ENCODE peak calls at places on chromosomes 12 and 14, in five cellular contexts. B, M, E, T and N are unnamed samples.

GRCh38 chr12:122458105-122459035 is 35.9 kb upstream of the CLIP1 start:
- DNase-seq in T (no peak), M (no peak), B (no peak), E (no peak), N (no peak)

GRCh38 chr12:20629414-20630156 is 65.5 kb upstream of the SLCO1C1 start:
- DNase-seq in B (no peak), M (no peak), T (peak), E (peak), N (no peak)

GRCh38 chr14:24075485-24076301 is 4.3 kb downstream of the CPNE6 start:
- DNase-seq in B (no peak), E (no peak), T (no peak), M (peak), N (no peak)

GRCh38 chr12:47741340-47741703 is 16.0 kb upstream of the ENDOU start:
- DNase-seq in T (no peak), E (peak), M (no peak), B (peak), N (no peak)

GRCh38 chr12:89461649-89462612 is 62.7 kb downstream of the GALNT4 start:
- DNase-seq in T (peak), B (no peak), M (peak), E (peak), N (no peak)

GRCh38 chr12:92608418-92609091 is 94.2 kb upstream of the PLEKHG7 start:
- DNase-seq in M (peak), B (no peak), E (peak), T (peak), N (no peak)

GRCh38 chr14:60662987-60663386 is 13.7 kb upstream of the SIX1 start:
- DNase-seq in M (no peak), E (no peak), T (no peak), B (no peak), N (no peak)

GRCh38 chr14:92653162-92653651 is 95.2 kb downstream of the LGMN start:
- DNase-seq in T (no peak), M (no peak), B (no peak), E (no peak), N (no peak)

GRCh38 chr14:92687681-92688433 is 60.6 kb downstream of the LGMN start:
- DNase-seq in B (no peak), M (peak), E (no peak), T (peak), N (no peak)

GRCh38 chr12:80709811-80710726 is 2.6 kb downstream of the MYF6 start:
- DNase-seq in E (no peak), B (no peak), T (peak), M (no peak), N (no peak)

GRCh38 chr14:103016071-103016470 is 41.3 kb downstream of the CDC42BPB start:
- DNase-seq in B (no peak), E (no peak), M (no peak), T (no peak), N (no peak)

GRCh38 chr12:946212-946611 is 3.3 kb downstream of the RAD52 start:
- DNase-seq in B (no peak), T (peak), M (no peak), E (peak), N (no peak)

GRCh38 chr12:1830981-1831930 is 10.9 kb downstream of the LRTM2 start:
- DNase-seq in M (peak), T (peak), B (peak), E (peak), N (peak)

GRCh38 chr12:62647586-62647985 is 181.0 kb downstream of the MON2 start:
- DNase-seq in M (no peak), T (peak), B (peak), E (peak), N (no peak)

GRCh38 chr14:36105401-36105800 is 71.1 kb downstream of the PTCSC3 start:
- DNase-seq in T (no peak), M (no peak), E (no peak), B (no peak), N (no peak)

GRCh38 chr14:53226553-53226952 is 73.4 kb upstream of the DDHD1 start:
- DNase-seq in E (peak), M (no peak), T (peak), B (no peak), N (no peak)

GRCh38 chr12:71710276-71711125 is 24.6 kb downstream of the TMEM19 start:
- DNase-seq in M (no peak), B (no peak), T (peak), E (peak), N (no peak)

GRCh38 chr12:114703060-114703493 is 19.1 kb upstream of the TBX3 start:
- DNase-seq in M (no peak), B (no peak), E (no peak), T (no peak), N (no peak)

GRCh38 chr14:26866741-26867140 is 268.9 kb upstream of the NOVA1 start:
- DNase-seq in B (no peak), E (no peak), M (no peak), T (no peak), N (no peak)

GRCh38 chr12:53170876-53171724 is 9.4 kb upstream of the ZNF740 start:
- DNase-seq in E (no peak), T (no peak), M (no peak), B (no peak), N (no peak)

GRCh38 chr14:36424478-36425102 is 95.4 kb downstream of the NKX2-1 start:
- DNase-seq in E (no peak), T (no peak), M (no peak), B (no peak), N (no peak)

GRCh38 chr14:104870368-104871144 is 5.5 kb downstream of the CEP170B start:
- DNase-seq in E (no peak), B (no peak), M (no peak), T (no peak), N (no peak)

GRCh38 chr14:99763527-99764221 is 29.5 kb upstream of the EML1 start:
- DNase-seq in B (no peak), M (no peak), E (no peak), T (no peak), N (no peak)

GRCh38 chr12:124386661-124387509 is 92.0 kb downstream of the RFLNA start:
- DNase-seq in M (no peak), B (no peak), T (peak), E (no peak), N (no peak)

GRCh38 chr12:111401167-111401605 is 4.5 kb upstream of the SH2B3 start:
- DNase-seq in T (no peak), B (no peak), M (no peak), E (no peak), N (no peak)

GRCh38 chr12:32549675-32550079 is 129.4 kb upstream of the DNM1L start:
- DNase-seq in T (peak), M (no peak), B (no peak), E (peak), N (no peak)

GRCh38 chr14:64758711-64759554 is 54.7 kb downstream of the PLEKHG3 start:
- DNase-seq in B (no peak), M (no peak), E (peak), T (peak), N (no peak)

GRCh38 chr12:749871-750270 is 2.5 kb upstream of the WNK1 start:
- DNase-seq in M (no peak), E (no peak), T (no peak), B (no peak), N (no peak)

GRCh38 chr14:94676495-94677238 is 64.5 kb downstream of the SERPINA3 start:
- DNase-seq in M (no peak), E (no peak), B (no peak), T (no peak), N (peak)

GRCh38 chr14:34251662-34252061 is 210.4 kb downstream of the SPTSSA start:
- DNase-seq in B (no peak), T (no peak), M (no peak), E (no peak), N (no peak)

GRCh38 chr12:29208060-29208459 is 59.0 kb downstream of the FAR2 start:
- DNase-seq in B (no peak), T (no peak), E (no peak), M (no peak), N (no peak)

GRCh38 chr12:44812062-44812461 is 64.1 kb downstream of the NELL2 start:
- DNase-seq in M (peak), T (no peak), E (no peak), B (no peak), N (no peak)

GRCh38 chr14:70886421-70887206 is 20.6 kb upstream of the PCNX1 start:
- DNase-seq in E (no peak), M (no peak), B (no peak), T (no peak), N (no peak)

GRCh38 chr14:81211844-81212243 is 8.9 kb downstream of the GTF2A1 start:
- DNase-seq in B (no peak), T (peak), E (peak), M (no peak), N (no peak)
- TF ChIP-seq CTCF in B (no peak), T (peak), E (peak), M (peak), N (peak)

GRCh38 chr12:9798008-9798619 is 29.2 kb upstream of the KLRF1 start:
- DNase-seq in M (peak), B (peak), E (peak), T (peak), N (no peak)
- TF ChIP-seq CTCF in M (peak), B (peak), E (peak), T (peak), N (peak)

GRCh38 chr14:21326972-21327371 is 47.1 kb downstream of the RPGRIP1 start:
- DNase-seq in E (no peak), M (no peak), B (no peak), T (peak), N (no peak)
- TF ChIP-seq CTCF in E (no peak), M (no peak), B (no peak), T (no peak), N (no peak)

GRCh38 chr12:113329791-113330417 is 5.0 kb downstream of the SLC8B1 start:
- DNase-seq in E (no peak), M (no peak), B (no peak), T (no peak), N (no peak)
- TF ChIP-seq CTCF in E (no peak), M (no peak), B (no peak), T (no peak), N (no peak)

GRCh38 chr12:65106948-65107347 is 14.2 kb downstream of the WIF1 start:
- DNase-seq in T (peak), B (no peak), E (peak), M (peak), N (no peak)
- TF ChIP-seq CTCF in T (peak), B (peak), E (peak), M (peak), N (peak)

DNA sequence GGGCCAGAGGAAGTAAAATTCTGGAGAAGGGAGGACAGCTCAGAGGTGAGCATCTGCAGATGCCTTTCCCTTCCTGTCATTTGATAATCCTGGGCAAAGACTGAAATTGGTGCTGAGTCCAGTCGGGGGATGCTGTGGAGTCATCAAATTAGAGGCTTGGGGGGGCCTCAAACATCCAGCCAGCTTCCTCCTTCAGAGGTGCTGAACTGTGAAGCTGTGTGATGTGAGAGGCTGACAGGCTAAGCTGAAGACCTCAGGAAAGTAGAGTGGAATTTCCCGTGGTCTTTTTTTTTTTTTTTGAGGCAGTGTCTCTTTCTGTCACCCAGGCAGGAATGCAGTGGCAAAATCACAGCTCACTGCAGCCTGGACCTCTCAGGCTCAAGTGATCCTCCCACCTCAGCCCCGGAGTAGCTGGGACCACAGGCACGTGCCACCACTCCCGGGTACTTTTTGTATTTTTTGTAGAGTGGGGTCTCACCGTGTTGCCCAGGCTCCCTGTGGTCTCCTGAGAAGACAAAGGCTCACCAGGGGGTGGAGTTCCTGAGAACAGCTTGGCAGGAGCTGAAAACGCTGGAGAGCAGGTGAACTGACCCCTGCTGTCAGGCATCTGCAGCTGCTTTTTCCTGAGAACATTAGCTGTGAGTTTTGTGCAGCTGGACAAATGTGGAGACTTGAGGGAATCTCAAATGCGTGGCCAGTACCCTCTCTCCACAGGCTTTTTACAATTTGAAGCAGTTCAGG is 6.1 kb upstream of the TCL1B start:
- DNase-seq in M (peak), T (no peak), E (no peak), B (no peak), N (no peak)
- TF ChIP-seq CTCF in M (no peak), T (no peak), E (no peak), B (no peak), N (peak)

GRCh38 chr12:16674885-16675284 is 68.9 kb upstream of the LMO3 start:
- DNase-seq in T (no peak), E (no peak), M (no peak), B (no peak), N (no peak)

GRCh38 chr12:16675438-16675837 is 69.5 kb upstream of the LMO3 start:
- DNase-seq in B (no peak), M (no peak), E (no peak), T (no peak), N (no peak)

GRCh38 chr12:16668198-16668597 is 62.2 kb upstream of the LMO3 start:
- DNase-seq in M (no peak), B (no peak), T (no peak), E (no peak), N (no peak)

GRCh38 chr12:16670456-16671050 is 64.6 kb upstream of the LMO3 start:
- DNase-seq in B (no peak), M (no peak), T (no peak), E (peak), N (no peak)

GRCh38 chr12:16669756-16670155 is 63.8 kb upstream of the LMO3 start:
- DNase-seq in M (no peak), T (no peak), E (no peak), B (no peak), N (no peak)
- TF ChIP-seq CTCF in M (no peak), T (no peak), E (no peak), B (no peak), N (no peak)

DNA sequence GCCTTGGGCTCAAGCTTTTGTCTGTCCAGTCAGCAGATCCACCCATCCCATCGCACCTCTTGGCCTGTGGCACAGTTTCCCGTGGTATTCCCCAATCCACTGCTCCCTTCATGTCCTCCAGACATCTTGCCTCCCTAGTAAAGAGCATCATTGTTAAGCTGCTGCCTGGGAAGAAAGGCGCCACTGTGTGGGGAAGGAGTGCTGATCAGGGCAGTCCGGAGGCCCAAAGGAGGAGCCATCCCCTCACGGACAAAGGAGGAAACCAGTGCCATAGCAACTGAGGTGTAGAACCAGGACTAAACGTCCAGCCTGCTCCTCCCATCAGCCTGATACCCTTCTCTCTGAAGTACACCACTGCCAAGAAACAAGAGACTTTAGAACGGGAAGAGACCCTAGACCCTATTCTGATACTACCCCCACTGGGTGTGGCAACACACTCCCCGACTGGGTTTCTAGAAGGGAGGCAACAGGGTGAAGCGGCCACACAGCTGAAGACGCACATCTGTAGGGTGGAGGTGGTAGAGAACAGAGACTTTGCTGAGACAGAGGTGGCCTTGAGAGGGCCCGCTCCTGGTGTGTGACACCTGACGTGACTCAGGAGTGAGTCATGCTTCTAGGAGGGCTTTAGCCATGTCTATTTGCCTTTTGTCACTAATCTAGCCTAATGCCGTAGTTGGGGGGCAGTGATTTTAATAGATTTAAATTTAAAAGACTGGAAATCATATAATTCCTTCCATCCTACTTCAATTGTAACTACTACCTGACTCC is 185.0 kb downstream of the DPF3 start:
- DNase-seq in E (no peak), T (no peak), B (no peak), M (no peak), N (no peak)
- TF ChIP-seq CTCF in E (no peak), T (no peak), B (no peak), M (no peak), N (no peak)